ENCODE peak calls at places on chromosome 4, in six cellular contexts. H, X, D, A, W and Z are unnamed samples.

GRCh38 chr4:76354517-76355473 is 48.3 kb downstream of the STBD1 start:
- DNase-seq in A (no peak), W (no peak), H (no peak), D (no peak), X (no peak), Z (no peak)

GRCh38 chr4:150817017-150817416 is 198.1 kb downstream of the LRBA start:
- DNase-seq in X (no peak), H (no peak), D (no peak), W (no peak), A (no peak), Z (no peak)

GRCh38 chr4:124499266-124499665 is 213.3 kb downstream of the ANKRD50 start:
- DNase-seq in X (no peak), W (peak), D (no peak), A (no peak), H (no peak), Z (no peak)

GRCh38 chr4:19945979-19946380 is 305.7 kb upstream of the SLIT2 start:
- DNase-seq in X (peak), H (no peak), A (peak), W (peak), D (no peak), Z (peak)

GRCh38 chr4:21205821-21206531 is 505.7 kb downstream of the PACRGL start:
- DNase-seq in A (no peak), D (no peak), X (peak), H (no peak), W (no peak), Z (no peak)

GRCh38 chr4:151719045-151719743 is 41.6 kb downstream of the GATB start:
- DNase-seq in H (no peak), W (peak), X (no peak), A (no peak), D (no peak), Z (no peak)

GRCh38 chr4:13656569-13656988 is 29.1 kb upstream of the BOD1L1 start:
- DNase-seq in D (peak), W (peak), A (peak), X (peak), H (peak), Z (peak)

GRCh38 chr4:142406917-142407501 is 439.1 kb downstream of the INPP4B start:
- DNase-seq in H (no peak), D (peak), A (no peak), X (no peak), W (no peak), Z (no peak)

GRCh38 chr4:42628740-42629139 is 28.2 kb downstream of the ATP8A1 start:
- DNase-seq in D (no peak), X (no peak), H (no peak), W (no peak), A (no peak), Z (no peak)

GRCh38 chr4:122224348-122224747 is 72.2 kb downstream of the BLTP1 start:
- DNase-seq in W (peak), X (no peak), H (no peak), A (peak), D (no peak), Z (no peak)

GRCh38 chr4:43853565-43854345 is 594.9 kb downstream of the KCTD8 start:
- DNase-seq in X (no peak), A (no peak), H (no peak), D (no peak), W (no peak), Z (no peak)

GRCh38 chr4:46656071-46656470 is 253.0 kb downstream of the COX7B2 start:
- DNase-seq in W (no peak), D (no peak), H (no peak), A (no peak), X (peak), Z (no peak)

GRCh38 chr4:85028910-85029309 is 62.4 kb upstream of the WDFY3 start:
- DNase-seq in H (no peak), A (no peak), W (peak), D (no peak), X (peak), Z (no peak)

GRCh38 chr4:149522031-149522430 is 293.6 kb downstream of the IQCM start:
- DNase-seq in A (no peak), X (no peak), D (no peak), W (no peak), H (no peak), Z (no peak)

GRCh38 chr4:186704059-186704458 is 19.6 kb downstream of the FAT1 start:
- DNase-seq in X (no peak), D (no peak), W (no peak), A (no peak), H (no peak), Z (no peak)

GRCh38 chr4:25800253-25800652 is 62.5 kb downstream of the SEL1L3 start:
- DNase-seq in H (no peak), A (no peak), D (no peak), X (no peak), W (no peak), Z (no peak)

GRCh38 chr4:38050560-38051350 is 90.6 kb downstream of the PTTG2 start:
- DNase-seq in A (no peak), X (peak), H (no peak), W (no peak), D (no peak), Z (no peak)

GRCh38 chr4:122305853-122306252 is 73.0 kb upstream of the ADAD1 start:
- DNase-seq in A (no peak), D (no peak), W (no peak), H (no peak), X (no peak), Z (no peak)

GRCh38 chr4:71222661-71223060 is 116.2 kb upstream of the SLC4A4 start:
- DNase-seq in W (no peak), D (no peak), X (no peak), H (no peak), A (no peak), Z (no peak)